ENCODE peak calls at places on chromosomes 7 and 10, in five cellular contexts. One of them, this sample, is unnamed.

GRCh38 chr7:74023037-74023436 is 4.9 kb upstream of the ELN start:
- DNase-seq in CD8-positive, alpha-beta T cell: no peak
- DNase-seq in upper lobe of left lung: no peak
- DNase-seq in esophagus muscularis mucosa: no peak
- DNase-seq in AG10803: peak; percentile 60
- DNase-seq in this sample: no peak

GRCh38 chr10:132097609-132098377 is 32.0 kb downstream of the JAKMIP3 start:
- DNase-seq in CD8-positive, alpha-beta T cell: no peak
- DNase-seq in upper lobe of left lung: no peak
- DNase-seq in esophagus muscularis mucosa: no peak
- DNase-seq in AG10803: no peak
- DNase-seq in this sample: no peak

GRCh38 chr10:109926141-109926745 is 2.9 kb upstream of the XPNPEP1 start:
- DNase-seq in CD8-positive, alpha-beta T cell: no peak
- DNase-seq in upper lobe of left lung: no peak
- DNase-seq in esophagus muscularis mucosa: no peak
- DNase-seq in AG10803: peak; percentile 54
- DNase-seq in this sample: no peak

GRCh38 chr7:5629941-5630340 is 151.5 kb downstream of the RNF216 start:
- DNase-seq in CD8-positive, alpha-beta T cell: peak; percentile 52
- DNase-seq in upper lobe of left lung: no peak
- DNase-seq in esophagus muscularis mucosa: no peak
- DNase-seq in AG10803: peak; percentile 71
- DNase-seq in this sample: no peak

GRCh38 chr7:50699143-50699542 is 83.6 kb downstream of the GRB10 start:
- DNase-seq in CD8-positive, alpha-beta T cell: no peak
- DNase-seq in upper lobe of left lung: no peak
- DNase-seq in esophagus muscularis mucosa: no peak
- DNase-seq in AG10803: no peak
- DNase-seq in this sample: no peak

GRCh38 chr7:49776994-49777393 is 3.6 kb downstream of the VWC2 start:
- DNase-seq in CD8-positive, alpha-beta T cell: no peak
- DNase-seq in upper lobe of left lung: no peak
- DNase-seq in esophagus muscularis mucosa: no peak
- DNase-seq in AG10803: no peak
- DNase-seq in this sample: no peak

GRCh38 chr10:58143944-58144343 is 123.8 kb downstream of the IPMK start:
- DNase-seq in CD8-positive, alpha-beta T cell: no peak
- DNase-seq in upper lobe of left lung: no peak
- DNase-seq in esophagus muscularis mucosa: no peak
- DNase-seq in AG10803: no peak
- DNase-seq in this sample: no peak

GRCh38 chr7:31373337-31374289 is 33.1 kb upstream of the NEUROD6 start:
- DNase-seq in CD8-positive, alpha-beta T cell: no peak
- DNase-seq in upper lobe of left lung: peak; percentile 36
- DNase-seq in esophagus muscularis mucosa: no peak
- DNase-seq in AG10803: peak; percentile 34
- DNase-seq in this sample: no peak

GRCh38 chr10:116098411-116099019 is 174.5 kb downstream of the GFRA1 start:
- DNase-seq in CD8-positive, alpha-beta T cell: no peak
- DNase-seq in upper lobe of left lung: no peak
- DNase-seq in esophagus muscularis mucosa: no peak
- DNase-seq in AG10803: peak; percentile 30
- DNase-seq in this sample: no peak

GRCh38 chr10:97566338-97566986 is 6.1 kb upstream of the ANKRD2 start:
- DNase-seq in CD8-positive, alpha-beta T cell: no peak
- DNase-seq in upper lobe of left lung: no peak
- DNase-seq in esophagus muscularis mucosa: no peak
- DNase-seq in AG10803: no peak
- DNase-seq in this sample: no peak

GRCh38 chr10:67779455-67780205 is 58.4 kb downstream of the DNAJC12 start:
- DNase-seq in CD8-positive, alpha-beta T cell: peak; percentile 75
- DNase-seq in upper lobe of left lung: no peak
- DNase-seq in esophagus muscularis mucosa: no peak
- DNase-seq in AG10803: peak; percentile 79
- DNase-seq in this sample: no peak

GRCh38 chr10:23368816-23369640 is 24.4 kb upstream of the C10orf67 start:
- DNase-seq in CD8-positive, alpha-beta T cell: no peak
- DNase-seq in upper lobe of left lung: no peak
- DNase-seq in esophagus muscularis mucosa: no peak
- DNase-seq in AG10803: no peak
- DNase-seq in this sample: no peak

GRCh38 chr10:127982601-127983000 is 75.7 kb downstream of the PTPRE start:
- DNase-seq in CD8-positive, alpha-beta T cell: no peak
- DNase-seq in upper lobe of left lung: no peak
- DNase-seq in esophagus muscularis mucosa: no peak
- DNase-seq in AG10803: no peak
- DNase-seq in this sample: no peak

GRCh38 chr7:824664-825063 is 7.6 kb upstream of the SUN1 start:
- DNase-seq in CD8-positive, alpha-beta T cell: no peak
- DNase-seq in upper lobe of left lung: peak; percentile 81
- DNase-seq in esophagus muscularis mucosa: no peak
- DNase-seq in AG10803: peak; percentile 31
- DNase-seq in this sample: no peak

GRCh38 chr10:36479073-36479472 is 646.3 kb upstream of the ANKRD30A start:
- DNase-seq in CD8-positive, alpha-beta T cell: no peak
- DNase-seq in upper lobe of left lung: no peak
- DNase-seq in esophagus muscularis mucosa: no peak
- DNase-seq in AG10803: no peak
- DNase-seq in this sample: no peak

GRCh38 chr10:15200626-15201025 is 32.1 kb upstream of the NMT2 start:
- DNase-seq in CD8-positive, alpha-beta T cell: no peak
- DNase-seq in upper lobe of left lung: no peak
- DNase-seq in esophagus muscularis mucosa: no peak
- DNase-seq in AG10803: peak; percentile 88
- DNase-seq in this sample: no peak

GRCh38 chr10:61262486-61263261 is 190.5 kb downstream of the TMEM26 start:
- DNase-seq in CD8-positive, alpha-beta T cell: no peak
- DNase-seq in upper lobe of left lung: no peak
- DNase-seq in esophagus muscularis mucosa: no peak
- DNase-seq in AG10803: peak; percentile 85
- DNase-seq in this sample: no peak

GRCh38 chr7:111741811-111742240 is 179.5 kb upstream of the IMMP2L start:
- DNase-seq in CD8-positive, alpha-beta T cell: peak; percentile 32
- DNase-seq in upper lobe of left lung: no peak
- DNase-seq in esophagus muscularis mucosa: no peak
- DNase-seq in AG10803: peak; percentile 70
- DNase-seq in this sample: no peak

GRCh38 chr10:75108684-75109458 is 2.6 kb upstream of the SAMD8 start:
- DNase-seq in CD8-positive, alpha-beta T cell: no peak
- DNase-seq in upper lobe of left lung: peak; percentile 41
- DNase-seq in esophagus muscularis mucosa: no peak
- DNase-seq in AG10803: peak; percentile 9
- DNase-seq in this sample: no peak

GRCh38 chr10:75110006-75110632 is 1.3 kb upstream of the SAMD8 start:
- DNase-seq in CD8-positive, alpha-beta T cell: no peak
- DNase-seq in upper lobe of left lung: no peak
- DNase-seq in esophagus muscularis mucosa: no peak
- DNase-seq in AG10803: no peak
- DNase-seq in this sample: no peak

GRCh38 chr10:75109459-75109778 is 2.0 kb upstream of the SAMD8 start:
- DNase-seq in CD8-positive, alpha-beta T cell: no peak
- DNase-seq in upper lobe of left lung: no peak
- DNase-seq in esophagus muscularis mucosa: no peak
- DNase-seq in AG10803: no peak
- DNase-seq in this sample: no peak

GRCh38 chr10:75111906-75112703 is 649 bp downstream of the SAMD8 start:
- DNase-seq in CD8-positive, alpha-beta T cell: peak; percentile 42
- DNase-seq in upper lobe of left lung: peak; percentile 71
- DNase-seq in esophagus muscularis mucosa: no peak
- DNase-seq in AG10803: peak; percentile 51
- DNase-seq in this sample: peak; percentile 54

GRCh38 chr10:75111367-75111905 is at the start of gene SAMD8:
- DNase-seq in CD8-positive, alpha-beta T cell: peak; percentile 94
- DNase-seq in upper lobe of left lung: peak; percentile 98
- DNase-seq in esophagus muscularis mucosa: peak; percentile 99
- DNase-seq in AG10803: peak; percentile 95
- DNase-seq in this sample: peak; percentile 95
- TF ChIP-seq CTCF in CD8-positive, alpha-beta T cell: no peak
- TF ChIP-seq CTCF in upper lobe of left lung: peak; percentile 58
- TF ChIP-seq CTCF in esophagus muscularis mucosa: peak; percentile 55
- TF ChIP-seq CTCF in AG10803: no peak
- TF ChIP-seq CTCF in this sample: no peak

GRCh38 chr10:8489232-8489631 is 434.7 kb downstream of the GATA3 start:
- DNase-seq in CD8-positive, alpha-beta T cell: no peak
- DNase-seq in upper lobe of left lung: no peak
- DNase-seq in esophagus muscularis mucosa: no peak
- DNase-seq in AG10803: no peak
- DNase-seq in this sample: no peak
- TF ChIP-seq CTCF in CD8-positive, alpha-beta T cell: no peak
- TF ChIP-seq CTCF in upper lobe of left lung: no peak
- TF ChIP-seq CTCF in esophagus muscularis mucosa: no peak
- TF ChIP-seq CTCF in AG10803: no peak
- TF ChIP-seq CTCF in this sample: no peak

GRCh38 chr7:11737723-11738122 is 94.3 kb downstream of the THSD7A start:
- DNase-seq in CD8-positive, alpha-beta T cell: no peak
- DNase-seq in upper lobe of left lung: no peak
- DNase-seq in esophagus muscularis mucosa: no peak
- DNase-seq in AG10803: no peak
- DNase-seq in this sample: no peak
- TF ChIP-seq CTCF in CD8-positive, alpha-beta T cell: no peak
- TF ChIP-seq CTCF in upper lobe of left lung: no peak
- TF ChIP-seq CTCF in esophagus muscularis mucosa: no peak
- TF ChIP-seq CTCF in AG10803: no peak
- TF ChIP-seq CTCF in this sample: no peak

GRCh38 chr10:101144053-101144452 is 13.0 kb downstream of the TLX1 start:
- DNase-seq in CD8-positive, alpha-beta T cell: no peak
- DNase-seq in upper lobe of left lung: no peak
- DNase-seq in esophagus muscularis mucosa: no peak
- DNase-seq in AG10803: no peak
- DNase-seq in this sample: no peak

GRCh38 chr10:101141622-101142532 is 10.8 kb downstream of the TLX1 start:
- DNase-seq in CD8-positive, alpha-beta T cell: peak; percentile 83
- DNase-seq in upper lobe of left lung: peak; percentile 97
- DNase-seq in esophagus muscularis mucosa: peak; percentile 95
- DNase-seq in AG10803: peak; percentile 76
- DNase-seq in this sample: peak; percentile 75

GRCh38 chr10:101143354-101143648 is 12.2 kb downstream of the TLX1 start:
- DNase-seq in CD8-positive, alpha-beta T cell: no peak
- DNase-seq in upper lobe of left lung: no peak
- DNase-seq in esophagus muscularis mucosa: no peak
- DNase-seq in AG10803: no peak
- DNase-seq in this sample: no peak

GRCh38 chr10:101140950-101141621 is 10.0 kb downstream of the TLX1 start:
- DNase-seq in CD8-positive, alpha-beta T cell: no peak
- DNase-seq in upper lobe of left lung: peak; percentile 71
- DNase-seq in esophagus muscularis mucosa: no peak
- DNase-seq in AG10803: no peak
- DNase-seq in this sample: no peak

GRCh38 chr10:101142533-101143353 is 11.6 kb downstream of the TLX1 start:
- DNase-seq in CD8-positive, alpha-beta T cell: no peak
- DNase-seq in upper lobe of left lung: peak; percentile 28
- DNase-seq in esophagus muscularis mucosa: no peak
- DNase-seq in AG10803: no peak
- DNase-seq in this sample: no peak
- TF ChIP-seq CTCF in CD8-positive, alpha-beta T cell: no peak
- TF ChIP-seq CTCF in upper lobe of left lung: no peak
- TF ChIP-seq CTCF in esophagus muscularis mucosa: no peak
- TF ChIP-seq CTCF in AG10803: no peak
- TF ChIP-seq CTCF in this sample: no peak

GRCh38 chr7:2474813-2475677 is 1.2 kb downstream of the GRIFIN start:
- DNase-seq in CD8-positive, alpha-beta T cell: no peak
- DNase-seq in upper lobe of left lung: peak; percentile 74
- DNase-seq in esophagus muscularis mucosa: no peak
- DNase-seq in AG10803: no peak
- DNase-seq in this sample: no peak
- TF ChIP-seq CTCF in CD8-positive, alpha-beta T cell: no peak
- TF ChIP-seq CTCF in upper lobe of left lung: no peak
- TF ChIP-seq CTCF in esophagus muscularis mucosa: no peak
- TF ChIP-seq CTCF in AG10803: no peak
- TF ChIP-seq CTCF in this sample: no peak

GRCh38 chr10:71429929-71430328 is 33.2 kb downstream of the CDH23 start:
- DNase-seq in CD8-positive, alpha-beta T cell: no peak
- DNase-seq in upper lobe of left lung: no peak
- DNase-seq in esophagus muscularis mucosa: no peak
- DNase-seq in AG10803: no peak
- DNase-seq in this sample: no peak
- TF ChIP-seq CTCF in CD8-positive, alpha-beta T cell: no peak
- TF ChIP-seq CTCF in upper lobe of left lung: no peak
- TF ChIP-seq CTCF in esophagus muscularis mucosa: no peak
- TF ChIP-seq CTCF in AG10803: no peak
- TF ChIP-seq CTCF in this sample: no peak

GRCh38 chr7:141238546-141239218 is 164.8 kb downstream of the TMEM178B start:
- DNase-seq in CD8-positive, alpha-beta T cell: no peak
- DNase-seq in upper lobe of left lung: no peak
- DNase-seq in esophagus muscularis mucosa: no peak
- DNase-seq in AG10803: no peak
- DNase-seq in this sample: no peak

GRCh38 chr7:141243368-141243767 is 169.5 kb downstream of the TMEM178B start:
- DNase-seq in CD8-positive, alpha-beta T cell: no peak
- DNase-seq in upper lobe of left lung: no peak
- DNase-seq in esophagus muscularis mucosa: no peak
- DNase-seq in AG10803: no peak
- DNase-seq in this sample: no peak

GRCh38 chr7:141242568-141242967 is 168.7 kb downstream of the TMEM178B start:
- DNase-seq in CD8-positive, alpha-beta T cell: no peak
- DNase-seq in upper lobe of left lung: no peak
- DNase-seq in esophagus muscularis mucosa: no peak
- DNase-seq in AG10803: no peak
- DNase-seq in this sample: no peak

GRCh38 chr7:141244466-141244865 is 170.6 kb downstream of the TMEM178B start:
- DNase-seq in CD8-positive, alpha-beta T cell: no peak
- DNase-seq in upper lobe of left lung: no peak
- DNase-seq in esophagus muscularis mucosa: no peak
- DNase-seq in AG10803: no peak
- DNase-seq in this sample: no peak

GRCh38 chr7:141239661-141240060 is 165.8 kb downstream of the TMEM178B start:
- DNase-seq in CD8-positive, alpha-beta T cell: no peak
- DNase-seq in upper lobe of left lung: no peak
- DNase-seq in esophagus muscularis mucosa: no peak
- DNase-seq in AG10803: no peak
- DNase-seq in this sample: no peak
- TF ChIP-seq CTCF in CD8-positive, alpha-beta T cell: no peak
- TF ChIP-seq CTCF in upper lobe of left lung: no peak
- TF ChIP-seq CTCF in esophagus muscularis mucosa: no peak
- TF ChIP-seq CTCF in AG10803: no peak
- TF ChIP-seq CTCF in this sample: no peak

GRCh38 chr10:93488956-93489528 is 6.9 kb upstream of the MYOF start:
- DNase-seq in CD8-positive, alpha-beta T cell: no peak
- DNase-seq in upper lobe of left lung: no peak
- DNase-seq in esophagus muscularis mucosa: no peak
- DNase-seq in AG10803: peak; percentile 65
- DNase-seq in this sample: no peak

GRCh38 chr10:93481931-93482834 is at the start of gene MYOF:
- DNase-seq in CD8-positive, alpha-beta T cell: peak; percentile 34
- DNase-seq in upper lobe of left lung: peak; percentile 77
- DNase-seq in esophagus muscularis mucosa: peak; percentile 92
- DNase-seq in AG10803: peak; percentile 93
- DNase-seq in this sample: no peak

GRCh38 chr10:93481213-93481930 is 762 bp downstream of the MYOF start:
- DNase-seq in CD8-positive, alpha-beta T cell: no peak
- DNase-seq in upper lobe of left lung: no peak
- DNase-seq in esophagus muscularis mucosa: no peak
- DNase-seq in AG10803: no peak
- DNase-seq in this sample: no peak

GRCh38 chr10:93491589-93492121 is 4.8 kb upstream of the CEP55 start:
- DNase-seq in CD8-positive, alpha-beta T cell: no peak
- DNase-seq in upper lobe of left lung: no peak
- DNase-seq in esophagus muscularis mucosa: peak; percentile 24
- DNase-seq in AG10803: no peak
- DNase-seq in this sample: no peak

GRCh38 chr10:93485690-93486089 is 3.6 kb upstream of the MYOF start:
- DNase-seq in CD8-positive, alpha-beta T cell: no peak
- DNase-seq in upper lobe of left lung: no peak
- DNase-seq in esophagus muscularis mucosa: no peak
- DNase-seq in AG10803: no peak
- DNase-seq in this sample: no peak
- TF ChIP-seq CTCF in CD8-positive, alpha-beta T cell: no peak
- TF ChIP-seq CTCF in upper lobe of left lung: no peak
- TF ChIP-seq CTCF in esophagus muscularis mucosa: no peak
- TF ChIP-seq CTCF in AG10803: no peak
- TF ChIP-seq CTCF in this sample: no peak